ENCODE peak calls at places on chromosome 14, in ten cellular contexts. D is stimulated activated CD4-positive, alpha-beta T cell treated with anti-CD3 and anti-CD28 coated beads, Interleukin-4, amount 100 ng/mL, for 4 hours; T is lower leg skin; A is activated CD8-positive, alpha-beta T cell treated with anti-CD3 and anti-CD28 coated beads, Interleukin-2, amount 10 ng/mL, durations not matched to agents 7 days and 5 days; W is CD8-positive, alpha-beta T cell; V is fibroblast of villous mesenchyme; Y is HFFc6; M is B cell; I is GM12865; G is fibroblast of the aortic adventitia. Z is an unnamed sample.

GRCh38 chr14:102776761-102777710 is at the start of gene TRAF3:
- DNase-seq in I (peak), M (peak), G (peak), A (peak), V (peak), W (peak), D (peak), T (no peak), Y (peak), Z (peak)

GRCh38 chr14:44912041-44912869 is 49.5 kb downstream of the KLHL28 start:
- DNase-seq in G (no peak), M (no peak), D (no peak), W (no peak), T (no peak), Y (no peak), A (no peak), I (no peak), V (no peak), Z (no peak)

GRCh38 chr14:77026930-77027537 is 1.5 kb downstream of the IRF2BPL start:
- DNase-seq in M (peak), T (no peak), V (no peak), A (peak), G (peak), D (peak), Y (peak), I (peak), W (peak), Z (peak)

GRCh38 chr14:39107624-39108023 is 4.6 kb upstream of the SEC23A start:
- DNase-seq in T (no peak), M (no peak), Y (peak), A (no peak), G (peak), I (peak), D (no peak), W (no peak), V (peak), Z (no peak)

GRCh38 chr14:70735043-70735442 is 74.3 kb downstream of the MAP3K9 start:
- DNase-seq in V (peak), D (no peak), I (no peak), Y (no peak), A (no peak), G (no peak), M (no peak), W (no peak), T (no peak), Z (no peak)

GRCh38 chr14:59831121-59831730 is 39.4 kb downstream of the RTN1 start:
- DNase-seq in M (no peak), W (no peak), A (no peak), D (no peak), I (no peak), G (no peak), T (no peak), Y (no peak), V (no peak), Z (no peak)

GRCh38 chr14:51185180-51185579 is 54.9 kb upstream of the TMX1 start:
- DNase-seq in M (no peak), T (no peak), V (no peak), I (peak), D (no peak), A (no peak), W (no peak), G (no peak), Y (no peak), Z (no peak)

GRCh38 chr14:57871487-57872080 is 5.7 kb upstream of the SLC35F4 start:
- DNase-seq in V (peak), Y (peak), I (peak), A (peak), T (no peak), M (no peak), W (no peak), G (peak), D (no peak), Z (peak)

GRCh38 chr14:52265248-52265647 is 2.2 kb upstream of the PTGDR start:
- DNase-seq in Y (no peak), I (peak), A (peak), W (no peak), G (no peak), V (no peak), T (no peak), M (no peak), D (no peak), Z (peak)

GRCh38 chr14:61564623-61565091 is 130.7 kb upstream of the HIF1A start:
- DNase-seq in V (peak), W (no peak), M (no peak), A (no peak), G (peak), D (no peak), I (no peak), T (no peak), Y (peak), Z (no peak)

GRCh38 chr14:64324461-64325255 is 30.5 kb upstream of the ESR2 start:
- DNase-seq in G (peak), A (no peak), Y (peak), W (no peak), T (no peak), M (no peak), D (no peak), V (peak), I (no peak), Z (no peak)

GRCh38 chr14:103897075-103897947 is 30.9 kb upstream of the TDRD9 start:
- DNase-seq in V (no peak), D (no peak), Y (no peak), M (no peak), A (no peak), T (no peak), G (no peak), I (no peak), W (no peak), Z (no peak)

GRCh38 chr14:94355191-94355794 is 32.2 kb upstream of the SERPINA6 start:
- DNase-seq in G (peak), Y (no peak), W (no peak), M (no peak), I (no peak), V (peak), A (no peak), D (no peak), T (no peak), Z (no peak)